ENCODE peak calls at places on chromosomes 3 and 15, in five cellular contexts. One of them, this sample, is unnamed.

GRCh38 chr15:99983171-99983891 is 250.1 kb upstream of the LYSMD4 start:
- DNase-seq in EL: no peak
- DNase-seq in ELF-1: peak; percentile 79
- DNase-seq in kidney: peak; percentile 46
- DNase-seq in activated T-cell treated with anti-CD3 and anti-CD28 coated beads for 1 hour: no peak
- DNase-seq in this sample: no peak

GRCh38 chr15:67803996-67804843 is 21.1 kb upstream of the SKOR1 start:
- DNase-seq in ELF-1: peak; percentile 62
- DNase-seq in EL: no peak
- DNase-seq in activated T-cell treated with anti-CD3 and anti-CD28 coated beads for 1 hour: no peak
- DNase-seq in kidney: peak; percentile 67
- DNase-seq in this sample: no peak

GRCh38 chr3:193962986-193963683 is 172.8 kb upstream of the HES1 start:
- DNase-seq in kidney: no peak
- DNase-seq in ELF-1: peak; percentile 47
- DNase-seq in activated T-cell treated with anti-CD3 and anti-CD28 coated beads for 1 hour: no peak
- DNase-seq in EL: peak; percentile 7
- DNase-seq in this sample: no peak

GRCh38 chr3:70854108-70854507 is 541.7 kb upstream of the MDFIC2 start:
- DNase-seq in ELF-1: no peak
- DNase-seq in EL: no peak
- DNase-seq in kidney: no peak
- DNase-seq in activated T-cell treated with anti-CD3 and anti-CD28 coated beads for 1 hour: no peak
- DNase-seq in this sample: no peak

GRCh38 chr15:77507151-77507847 is 86.6 kb downstream of the HMG20A start:
- DNase-seq in EL: no peak
- DNase-seq in kidney: peak; percentile 84
- DNase-seq in activated T-cell treated with anti-CD3 and anti-CD28 coated beads for 1 hour: no peak
- DNase-seq in ELF-1: peak; percentile 1
- DNase-seq in this sample: no peak

GRCh38 chr3:136547293-136547692 is 204.9 kb downstream of the STAG1 start:
- DNase-seq in EL: peak; percentile 63
- DNase-seq in kidney: no peak
- DNase-seq in ELF-1: no peak
- DNase-seq in activated T-cell treated with anti-CD3 and anti-CD28 coated beads for 1 hour: no peak
- DNase-seq in this sample: no peak

GRCh38 chr15:63481105-63481810 is 23.1 kb upstream of the USP3 start:
- DNase-seq in kidney: peak; percentile 15
- DNase-seq in ELF-1: no peak
- DNase-seq in EL: peak; percentile 64
- DNase-seq in activated T-cell treated with anti-CD3 and anti-CD28 coated beads for 1 hour: no peak
- DNase-seq in this sample: no peak

GRCh38 chr15:60758961-60759729 is 280.2 kb upstream of the ICE2 start:
- DNase-seq in kidney: no peak
- DNase-seq in ELF-1: no peak
- DNase-seq in activated T-cell treated with anti-CD3 and anti-CD28 coated beads for 1 hour: no peak
- DNase-seq in EL: peak; percentile 82
- DNase-seq in this sample: no peak

GRCh38 chr3:134315286-134316106 is 58.8 kb downstream of the AMOTL2 start:
- DNase-seq in kidney: peak; percentile 90
- DNase-seq in ELF-1: no peak
- DNase-seq in activated T-cell treated with anti-CD3 and anti-CD28 coated beads for 1 hour: no peak
- DNase-seq in EL: peak; percentile 86
- DNase-seq in this sample: no peak

GRCh38 chr15:76987896-76988860 is 6.7 kb upstream of the PSTPIP1 start:
- DNase-seq in EL: no peak
- DNase-seq in ELF-1: peak; percentile 37
- DNase-seq in kidney: no peak
- DNase-seq in activated T-cell treated with anti-CD3 and anti-CD28 coated beads for 1 hour: no peak
- DNase-seq in this sample: no peak

GRCh38 chr3:40828741-40829415 is 304.1 kb downstream of the ZNF621 start:
- DNase-seq in EL: no peak
- DNase-seq in ELF-1: no peak
- DNase-seq in kidney: no peak
- DNase-seq in activated T-cell treated with anti-CD3 and anti-CD28 coated beads for 1 hour: no peak
- DNase-seq in this sample: no peak

GRCh38 chr3:182740710-182741109 is 52.6 kb upstream of the ATP11B start:
- DNase-seq in kidney: no peak
- DNase-seq in EL: no peak
- DNase-seq in activated T-cell treated with anti-CD3 and anti-CD28 coated beads for 1 hour: no peak
- DNase-seq in ELF-1: peak; percentile 76
- DNase-seq in this sample: no peak

GRCh38 chr3:146747928-146748327 is 142.8 kb upstream of the PLSCR5 start:
- DNase-seq in activated T-cell treated with anti-CD3 and anti-CD28 coated beads for 1 hour: no peak
- DNase-seq in ELF-1: no peak
- DNase-seq in kidney: no peak
- DNase-seq in EL: peak; percentile 56
- DNase-seq in this sample: no peak

GRCh38 chr3:17639257-17639656 is 103.2 kb downstream of the TBC1D5 start:
- DNase-seq in kidney: no peak
- DNase-seq in activated T-cell treated with anti-CD3 and anti-CD28 coated beads for 1 hour: no peak
- DNase-seq in ELF-1: no peak
- DNase-seq in EL: peak; percentile 81
- DNase-seq in this sample: no peak

GRCh38 chr15:64634576-64635485 is 140.6 kb downstream of the RBPMS2 start:
- DNase-seq in kidney: no peak
- DNase-seq in activated T-cell treated with anti-CD3 and anti-CD28 coated beads for 1 hour: no peak
- DNase-seq in ELF-1: peak; percentile 89
- DNase-seq in EL: no peak
- DNase-seq in this sample: peak; percentile 33

GRCh38 chr3:10410383-10411002 is 89.6 kb upstream of the SEC13 start:
- DNase-seq in activated T-cell treated with anti-CD3 and anti-CD28 coated beads for 1 hour: no peak
- DNase-seq in ELF-1: no peak
- DNase-seq in EL: no peak
- DNase-seq in kidney: no peak
- DNase-seq in this sample: no peak